ENCODE peak calls at places on chromosomes 11 and 22, in six cellular contexts. L is spleen; C is T follicular helper cell; G is GM13976; U is activated T-cell treated with anti-CD3 and anti-CD28 coated beads, Interleukin-2, amount 50 U/mL, for 1 hour; T is ovary. H is an unnamed sample.

GRCh38 chr22:25853078-25853477 is 111.1 kb downstream of the MYO18B start:
- DNase-seq in L (no peak), C (no peak), G (no peak), U (no peak), T (no peak), H (no peak)

GRCh38 chr22:37775785-37776638 is 31.7 kb upstream of the GCAT start:
- DNase-seq in L (no peak), C (no peak), G (no peak), U (no peak), T (no peak), H (no peak)

GRCh38 chr11:95977534-95978174 is 53.7 kb upstream of the MTMR2 start:
- DNase-seq in L (no peak), C (no peak), G (no peak), U (no peak), T (no peak), H (no peak)

GRCh38 chr11:61375709-61376108 is 13.5 kb downstream of the TMEM138 start:
- DNase-seq in L (no peak), C (no peak), G (no peak), U (no peak), T (no peak), H (no peak)

GRCh38 chr11:121416909-121417567 is 35.1 kb upstream of the SORL1 start:
- DNase-seq in L (peak), C (peak), G (peak), U (peak), T (peak), H (no peak)

GRCh38 chr22:40421941-40422340 is 51.5 kb downstream of the SGSM3 start:
- DNase-seq in L (peak), C (no peak), G (no peak), U (no peak), T (no peak), H (no peak)

GRCh38 chr11:122108192-122108799 is 7.7 kb downstream of the BLID start:
- DNase-seq in L (no peak), C (no peak), G (peak), U (no peak), T (no peak), H (no peak)

GRCh38 chr11:17574799-17575144 is 27.7 kb downstream of the OTOG start:
- DNase-seq in L (no peak), C (no peak), G (no peak), U (no peak), T (no peak), H (no peak)

GRCh38 chr11:35041070-35041554 is 97.9 kb upstream of the CD44 start:
- DNase-seq in L (no peak), C (no peak), G (no peak), U (no peak), T (no peak), H (no peak)

GRCh38 chr11:68142441-68143309 is 21.5 kb upstream of the CHKA start:
- DNase-seq in L (no peak), C (no peak), G (no peak), U (peak), T (no peak), H (no peak)

GRCh38 chr11:125082611-125083311 is 19.7 kb downstream of the SLC37A2 start:
- DNase-seq in L (no peak), C (no peak), G (peak), U (no peak), T (no peak), H (no peak)

GRCh38 chr11:111452146-111452545 is 60.0 kb downstream of the BTG4 start:
- DNase-seq in L (no peak), C (no peak), G (no peak), U (no peak), T (no peak), H (no peak)

GRCh38 chr11:83641511-83641910 is 355.3 kb upstream of the CCDC90B start:
- DNase-seq in L (no peak), C (no peak), G (no peak), U (no peak), T (no peak), H (no peak)

GRCh38 chr11:68840661-68841653 is 759 bp downstream of the CPT1A start:
- DNase-seq in L (peak), C (no peak), G (peak), U (peak), T (peak), H (no peak)

GRCh38 chr11:4551346-4551979 is 6.5 kb downstream of the OR52M1 start:
- DNase-seq in L (no peak), C (no peak), G (no peak), U (no peak), T (no peak), H (no peak)

GRCh38 chr11:11513438-11513837 is 108.4 kb downstream of the GALNT18 start:
- DNase-seq in L (no peak), C (no peak), G (no peak), U (no peak), T (no peak), H (no peak)

GRCh38 chr11:114666760-114667159 is 11.6 kb upstream of the NXPE2 start:
- DNase-seq in L (no peak), C (no peak), G (no peak), U (no peak), T (no peak), H (no peak)

GRCh38 chr11:46049325-46049860 is 71.9 kb downstream of the PHF21A start:
- DNase-seq in L (no peak), C (no peak), G (no peak), U (no peak), T (no peak), H (no peak)

GRCh38 chr11:66438504-66439466 is at the start of gene MRPL11:
- DNase-seq in L (peak), C (peak), G (peak), U (peak), T (peak), H (peak)

GRCh38 chr11:72760543-72761400 is 8.6 kb upstream of the ARAP1 start:
- DNase-seq in L (no peak), C (no peak), G (no peak), U (no peak), T (no peak), H (no peak)

GRCh38 chr11:60924110-60924905 is at the start of gene TMEM132A:
- DNase-seq in L (peak), C (no peak), G (peak), U (no peak), T (peak), H (peak)

GRCh38 chr11:47991266-47991830 is 11.0 kb downstream of the PTPRJ start:
- DNase-seq in L (no peak), C (no peak), G (no peak), U (peak), T (no peak), H (peak)

GRCh38 chr11:69879734-69880005 is 60.5 kb upstream of the FGF3 start:
- DNase-seq in L (peak), C (no peak), G (no peak), U (peak), T (no peak), H (no peak)

GRCh38 chr11:9269492-9270030 is 4.4 kb upstream of the DENND5A start:
- DNase-seq in L (no peak), C (no peak), G (no peak), U (no peak), T (no peak), H (no peak)

GRCh38 chr11:48013269-48013901 is 33.0 kb downstream of the PTPRJ start:
- DNase-seq in L (peak), C (peak), G (peak), U (peak), T (no peak), H (no peak)

GRCh38 chr22:48075604-48076400 is 1313.4 kb downstream of the TBC1D22A start:
- DNase-seq in L (no peak), C (no peak), G (no peak), U (no peak), T (no peak), H (no peak)

GRCh38 chr11:61414547-61414946 is 15.2 kb downstream of the CPSF7 start:
- DNase-seq in L (no peak), C (no peak), G (no peak), U (no peak), T (no peak), H (no peak)

GRCh38 chr11:125201525-125202121 is 37.1 kb downstream of the PKNOX2 start:
- DNase-seq in L (peak), C (no peak), G (no peak), U (no peak), T (peak), H (no peak)

GRCh38 chr11:122020902-122021301 is 95.1 kb downstream of the BLID start:
- DNase-seq in L (no peak), C (no peak), G (no peak), U (no peak), T (no peak), H (no peak)

GRCh38 chr11:120785576-120785975 is 238.3 kb upstream of the TBCEL start:
- DNase-seq in L (peak), C (no peak), G (no peak), U (no peak), T (no peak), H (no peak)

H was measured in NCI-H2107.